ENCODE peak calls at places on chromosomes 6 and 20, in eight cellular contexts. One of them, this sample, is unnamed. For H3K4me1 and H3K36me3, the result is how much of the 10 kb centered on the place peaks cover.

GRCh38 chr6:158008894-158009891 is 27.5 kb downstream of the SYNJ2 start:
- DNase-seq in breast epithelium: peak
- DNase-seq in MM.1S: no peak
- DNase-seq in CD8-positive, alpha-beta T cell: peak
- DNase-seq in fibroblast of lung: peak
- DNase-seq in uterus: peak
- DNase-seq in A673: peak
- DNase-seq in ovary: peak
- DNase-seq in this sample: no peak

GRCh38 chr20:49435639-49436038 is 46.8 kb downstream of the KCNB1 start:
- DNase-seq in fibroblast of lung: no peak
- DNase-seq in ovary: no peak
- DNase-seq in breast epithelium: no peak
- DNase-seq in CD8-positive, alpha-beta T cell: no peak
- DNase-seq in A673: no peak
- DNase-seq in uterus: no peak
- DNase-seq in MM.1S: no peak
- DNase-seq in this sample: no peak

GRCh38 chr6:97524846-97525245 is 241.8 kb upstream of the MMS22L start:
- DNase-seq in uterus: no peak
- DNase-seq in fibroblast of lung: no peak
- DNase-seq in breast epithelium: no peak
- DNase-seq in MM.1S: no peak
- DNase-seq in ovary: no peak
- DNase-seq in A673: peak
- DNase-seq in CD8-positive, alpha-beta T cell: no peak
- DNase-seq in this sample: no peak

GRCh38 chr6:112429226-112429625 is 82.1 kb downstream of the RFPL4B start:
- DNase-seq in uterus: no peak
- DNase-seq in MM.1S: no peak
- DNase-seq in ovary: no peak
- DNase-seq in A673: peak
- DNase-seq in fibroblast of lung: peak
- DNase-seq in breast epithelium: no peak
- DNase-seq in CD8-positive, alpha-beta T cell: no peak
- DNase-seq in this sample: no peak

GRCh38 chr6:155495011-155495768 is 39.6 kb upstream of the NOX3 start:
- DNase-seq in MM.1S: no peak
- DNase-seq in ovary: peak
- DNase-seq in fibroblast of lung: peak
- DNase-seq in breast epithelium: no peak
- DNase-seq in CD8-positive, alpha-beta T cell: no peak
- DNase-seq in A673: peak
- DNase-seq in uterus: peak
- DNase-seq in this sample: no peak

GRCh38 chr6:138833819-138834539 is 38.1 kb downstream of the ECT2L start:
- DNase-seq in ovary: peak
- DNase-seq in MM.1S: no peak
- DNase-seq in fibroblast of lung: peak
- DNase-seq in CD8-positive, alpha-beta T cell: no peak
- DNase-seq in uterus: peak
- DNase-seq in A673: peak
- DNase-seq in breast epithelium: no peak
- DNase-seq in this sample: no peak

GRCh38 chr6:106574729-106575458 is 54.4 kb downstream of the RTN4IP1 start:
- DNase-seq in breast epithelium: no peak
- DNase-seq in MM.1S: no peak
- DNase-seq in uterus: no peak
- DNase-seq in fibroblast of lung: peak
- DNase-seq in ovary: no peak
- DNase-seq in A673: no peak
- DNase-seq in CD8-positive, alpha-beta T cell: no peak
- DNase-seq in this sample: no peak

GRCh38 chr6:47698342-47698787 is at the start of gene ADGRF4:
- DNase-seq in ovary: no peak
- DNase-seq in CD8-positive, alpha-beta T cell: no peak
- DNase-seq in fibroblast of lung: peak
- DNase-seq in uterus: peak
- DNase-seq in MM.1S: no peak
- DNase-seq in breast epithelium: no peak
- DNase-seq in A673: no peak
- DNase-seq in this sample: no peak

GRCh38 chr6:53042112-53042511 is 23.1 kb upstream of the FBXO9 start:
- DNase-seq in MM.1S: no peak
- DNase-seq in A673: peak
- DNase-seq in fibroblast of lung: peak
- DNase-seq in breast epithelium: no peak
- DNase-seq in ovary: no peak
- DNase-seq in CD8-positive, alpha-beta T cell: no peak
- DNase-seq in uterus: no peak
- DNase-seq in this sample: no peak

GRCh38 chr20:53599378-53599777 is 5.7 kb upstream of the ZNF217 start:
- DNase-seq in MM.1S: no peak
- DNase-seq in CD8-positive, alpha-beta T cell: no peak
- DNase-seq in uterus: no peak
- DNase-seq in fibroblast of lung: no peak
- DNase-seq in ovary: no peak
- DNase-seq in A673: no peak
- DNase-seq in breast epithelium: no peak
- DNase-seq in this sample: no peak

GRCh38 chr6:111862727-111863126 is 10.5 kb downstream of the FYN start:
- DNase-seq in MM.1S: no peak
- DNase-seq in ovary: no peak
- DNase-seq in CD8-positive, alpha-beta T cell: no peak
- DNase-seq in breast epithelium: no peak
- DNase-seq in fibroblast of lung: no peak
- DNase-seq in A673: no peak
- DNase-seq in uterus: no peak
- DNase-seq in this sample: no peak

GRCh38 chr20:2751868-2752630 is 48.4 kb downstream of the CPXM1 start:
- DNase-seq in fibroblast of lung: no peak
- DNase-seq in A673: peak
- DNase-seq in ovary: peak
- DNase-seq in uterus: no peak
- DNase-seq in CD8-positive, alpha-beta T cell: no peak
- DNase-seq in breast epithelium: no peak
- DNase-seq in MM.1S: peak
- DNase-seq in this sample: no peak

GRCh38 chr20:51526754-51527153 is 15.8 kb downstream of the NFATC2 start:
- DNase-seq in ovary: no peak
- DNase-seq in A673: no peak
- DNase-seq in fibroblast of lung: no peak
- DNase-seq in breast epithelium: no peak
- DNase-seq in uterus: no peak
- DNase-seq in MM.1S: no peak
- DNase-seq in CD8-positive, alpha-beta T cell: no peak
- DNase-seq in this sample: no peak

GRCh38 chr20:6069669-6070068 is 15.8 kb upstream of the LRRN4 start:
- DNase-seq in fibroblast of lung: no peak
- DNase-seq in CD8-positive, alpha-beta T cell: no peak
- DNase-seq in ovary: no peak
- DNase-seq in A673: no peak
- DNase-seq in MM.1S: no peak
- DNase-seq in uterus: no peak
- DNase-seq in breast epithelium: no peak
- DNase-seq in this sample: no peak

GRCh38 chr20:45036044-45036755 is 64.7 kb downstream of the KCNS1 start:
- DNase-seq in ovary: no peak
- DNase-seq in fibroblast of lung: peak
- DNase-seq in uterus: peak
- DNase-seq in CD8-positive, alpha-beta T cell: no peak
- DNase-seq in MM.1S: no peak
- DNase-seq in breast epithelium: no peak
- DNase-seq in A673: peak
- DNase-seq in this sample: no peak

GRCh38 chr20:36875702-36876472 is at the start of gene TLDC2:
- DNase-seq in fibroblast of lung: no peak
- DNase-seq in breast epithelium: no peak
- DNase-seq in ovary: no peak
- DNase-seq in MM.1S: peak
- DNase-seq in A673: no peak
- DNase-seq in uterus: no peak
- DNase-seq in CD8-positive, alpha-beta T cell: no peak
- DNase-seq in this sample: no peak

GRCh38 chr6:63452117-63452516 is 120.2 kb upstream of the LOC128125822 start:
- DNase-seq in breast epithelium: no peak
- DNase-seq in uterus: no peak
- DNase-seq in ovary: no peak
- DNase-seq in CD8-positive, alpha-beta T cell: no peak
- DNase-seq in A673: no peak
- DNase-seq in fibroblast of lung: no peak
- DNase-seq in MM.1S: no peak
- DNase-seq in this sample: no peak

GRCh38 chr6:114543696-114544095 is 200.9 kb upstream of the HS3ST5 start:
- DNase-seq in uterus: no peak
- DNase-seq in ovary: no peak
- DNase-seq in CD8-positive, alpha-beta T cell: no peak
- DNase-seq in fibroblast of lung: no peak
- DNase-seq in A673: no peak
- DNase-seq in breast epithelium: no peak
- DNase-seq in MM.1S: no peak
- DNase-seq in this sample: no peak

GRCh38 chr6:114537977-114538376 is 195.2 kb upstream of the HS3ST5 start:
- DNase-seq in breast epithelium: no peak
- DNase-seq in fibroblast of lung: no peak
- DNase-seq in A673: no peak
- DNase-seq in uterus: no peak
- DNase-seq in CD8-positive, alpha-beta T cell: no peak
- DNase-seq in ovary: no peak
- DNase-seq in MM.1S: no peak
- DNase-seq in this sample: no peak

GRCh38 chr6:114541794-114542193 is 199.0 kb upstream of the HS3ST5 start:
- DNase-seq in breast epithelium: no peak
- DNase-seq in CD8-positive, alpha-beta T cell: no peak
- DNase-seq in ovary: peak
- DNase-seq in MM.1S: no peak
- DNase-seq in fibroblast of lung: no peak
- DNase-seq in uterus: no peak
- DNase-seq in A673: no peak
- DNase-seq in this sample: no peak
- H3K4me1 ChIP-seq in breast epithelium: under half
- H3K4me1 ChIP-seq in CD8-positive, alpha-beta T cell: under half
- H3K4me1 ChIP-seq in ovary: under half
- H3K4me1 ChIP-seq in MM.1S: under half
- H3K4me1 ChIP-seq in fibroblast of lung: under half
- H3K4me1 ChIP-seq in uterus: under half
- H3K4me1 ChIP-seq in A673: under half
- H3K4me1 ChIP-seq in this sample: under half

DNA sequence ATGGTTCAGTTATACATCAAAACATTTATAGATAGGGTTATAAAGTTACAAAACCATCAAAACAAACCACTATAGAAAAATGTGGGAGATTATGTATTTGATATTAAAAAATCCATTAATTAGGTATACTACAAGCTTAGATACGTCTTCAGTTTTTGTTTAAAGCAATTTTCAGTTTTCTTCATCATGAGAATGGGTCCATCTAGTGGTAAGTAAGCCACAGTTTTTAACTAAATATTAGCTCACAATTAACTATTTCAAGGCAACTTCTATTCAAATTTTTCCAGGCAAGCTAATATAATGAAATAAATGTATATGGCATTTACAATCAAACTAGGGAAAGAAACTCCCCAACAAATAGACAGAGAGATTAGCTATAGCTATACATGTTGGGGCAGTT is 44.4 kb downstream of the RNGTT start:
- DNase-seq in A673: peak
- DNase-seq in MM.1S: no peak
- DNase-seq in CD8-positive, alpha-beta T cell: no peak
- DNase-seq in ovary: no peak
- DNase-seq in fibroblast of lung: peak
- DNase-seq in uterus: no peak
- DNase-seq in breast epithelium: no peak
- DNase-seq in this sample: no peak
- TF ChIP-seq CTCF in A673: peak
- TF ChIP-seq CTCF in MM.1S: peak
- TF ChIP-seq CTCF in CD8-positive, alpha-beta T cell: no peak
- TF ChIP-seq CTCF in ovary: no peak
- TF ChIP-seq CTCF in fibroblast of lung: no peak
- TF ChIP-seq CTCF in uterus: no peak
- TF ChIP-seq CTCF in breast epithelium: no peak
- TF ChIP-seq CTCF in this sample: peak

GRCh38 chr20:35720165-35721123 is 21.2 kb downstream of the ROMO1 start:
- DNase-seq in MM.1S: no peak
- DNase-seq in fibroblast of lung: no peak
- DNase-seq in uterus: no peak
- DNase-seq in A673: no peak
- DNase-seq in breast epithelium: no peak
- DNase-seq in CD8-positive, alpha-beta T cell: no peak
- DNase-seq in ovary: no peak
- DNase-seq in this sample: no peak
- H3K36me3 ChIP-seq in MM.1S: under half
- H3K36me3 ChIP-seq in fibroblast of lung: under half
- H3K36me3 ChIP-seq in uterus: under half
- H3K36me3 ChIP-seq in A673: half or more
- H3K36me3 ChIP-seq in breast epithelium: under half
- H3K36me3 ChIP-seq in CD8-positive, alpha-beta T cell: half or more
- H3K36me3 ChIP-seq in ovary: under half
- H3K36me3 ChIP-seq in this sample: half or more

GRCh38 chr6:7546832-7547714 is 5.6 kb downstream of the DSP start:
- DNase-seq in breast epithelium: no peak
- DNase-seq in CD8-positive, alpha-beta T cell: no peak
- DNase-seq in MM.1S: no peak
- DNase-seq in A673: no peak
- DNase-seq in ovary: no peak
- DNase-seq in uterus: no peak
- DNase-seq in fibroblast of lung: no peak
- DNase-seq in this sample: no peak

GRCh38 chr6:7545509-7546369 is 4.3 kb downstream of the DSP start:
- DNase-seq in CD8-positive, alpha-beta T cell: no peak
- DNase-seq in breast epithelium: no peak
- DNase-seq in fibroblast of lung: no peak
- DNase-seq in MM.1S: no peak
- DNase-seq in A673: no peak
- DNase-seq in ovary: no peak
- DNase-seq in uterus: no peak
- DNase-seq in this sample: no peak

GRCh38 chr6:7543761-7544424 is 2.4 kb downstream of the DSP start:
- DNase-seq in A673: no peak
- DNase-seq in MM.1S: no peak
- DNase-seq in CD8-positive, alpha-beta T cell: no peak
- DNase-seq in breast epithelium: no peak
- DNase-seq in ovary: no peak
- DNase-seq in uterus: no peak
- DNase-seq in fibroblast of lung: no peak
- DNase-seq in this sample: no peak

GRCh38 chr6:7544597-7544996 is 3.1 kb downstream of the DSP start:
- DNase-seq in MM.1S: no peak
- DNase-seq in breast epithelium: no peak
- DNase-seq in CD8-positive, alpha-beta T cell: no peak
- DNase-seq in ovary: no peak
- DNase-seq in fibroblast of lung: no peak
- DNase-seq in A673: no peak
- DNase-seq in uterus: no peak
- DNase-seq in this sample: no peak

DNA sequence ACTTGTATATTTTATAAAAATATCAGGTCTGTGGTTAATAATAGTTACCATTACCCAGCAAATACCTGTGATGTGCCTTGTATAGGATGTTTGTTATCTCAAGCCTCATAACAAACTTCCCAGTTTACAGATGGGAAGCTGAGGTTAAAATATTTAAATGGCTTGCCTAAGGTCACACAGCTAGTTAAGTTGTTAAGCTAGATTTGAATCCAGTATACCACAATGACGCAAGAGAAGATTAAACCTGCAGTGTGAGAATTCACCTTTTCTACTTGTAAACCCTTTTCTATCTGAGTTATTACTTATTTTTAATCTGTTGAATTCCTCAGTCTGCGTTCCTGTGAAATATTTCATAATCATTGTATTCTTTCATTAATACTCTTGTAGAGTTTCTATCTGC is 4.9 kb downstream of the DSP start:
- DNase-seq in breast epithelium: no peak
- DNase-seq in MM.1S: no peak
- DNase-seq in uterus: no peak
- DNase-seq in CD8-positive, alpha-beta T cell: no peak
- DNase-seq in A673: no peak
- DNase-seq in ovary: no peak
- DNase-seq in fibroblast of lung: no peak
- DNase-seq in this sample: no peak
- H3K4me1 ChIP-seq in breast epithelium: under half
- H3K4me1 ChIP-seq in MM.1S: under half
- H3K4me1 ChIP-seq in uterus: under half
- H3K4me1 ChIP-seq in CD8-positive, alpha-beta T cell: under half
- H3K4me1 ChIP-seq in A673: under half
- H3K4me1 ChIP-seq in ovary: under half
- H3K4me1 ChIP-seq in fibroblast of lung: under half
- H3K4me1 ChIP-seq in this sample: under half

This sample was measured in ascending aorta.